ENCODE peak calls at places on chromosomes 3 and 15, in seven cellular contexts. A is kidney tubule cell, D is left ventricle myocardium superior, B is glutamatergic neuron, V is adipocyte, Z is M059J, H is retina. N is an unnamed sample.
A peak's percentile ranks its signal among the peaks of the same experiment; 100 is the strongest.

GRCh38 chr3:52441772-52442332 is 3.1 kb downstream of the SEMA3G start:
- DNase-seq in A (no peak), D (no peak), B (no peak), V (no peak), Z (no peak), H (no peak), N (no peak)

GRCh38 chr3:194584866-194585265 is 48.4 kb downstream of the TMEM44 start:
- DNase-seq in A (peak; percentile 54), D (no peak), B (no peak), V (no peak), Z (peak; percentile 64), H (no peak), N (no peak)

GRCh38 chr15:90598053-90598577 is 68.4 kb downstream of the CRTC3 start:
- DNase-seq in A (peak; percentile 22), D (peak; percentile 63), B (no peak), V (no peak), Z (no peak), H (no peak), N (no peak)

GRCh38 chr15:101153801-101154656 is 97.8 kb downstream of the CHSY1 start:
- DNase-seq in A (no peak), D (no peak), B (no peak), V (no peak), Z (no peak), H (no peak), N (no peak)

GRCh38 chr15:57566840-57567239 is 24.9 kb upstream of the MYZAP start:
- DNase-seq in A (no peak), D (peak; percentile 64), B (no peak), V (no peak), Z (peak; percentile 92), H (no peak), N (no peak)

GRCh38 chr3:3799173-3800075 is at the start of gene LRRN1:
- DNase-seq in A (peak; percentile 74), D (peak; percentile 61), B (peak; percentile 94), V (peak; percentile 8), Z (peak; percentile 3), H (peak; percentile 87), N (peak; percentile 14)

GRCh38 chr15:88250826-88251225 is 5.7 kb downstream of the NTRK3 start:
- DNase-seq in A (no peak), D (no peak), B (no peak), V (no peak), Z (no peak), H (no peak), N (no peak)

GRCh38 chr3:14531856-14532395 is 8.2 kb downstream of the GRIP2 start:
- DNase-seq in A (no peak), D (no peak), B (peak; percentile 8), V (no peak), Z (no peak), H (no peak), N (no peak)

GRCh38 chr3:172341482-172342059 is 106.7 kb downstream of the GHSR start:
- DNase-seq in A (peak; percentile 72), D (no peak), B (no peak), V (peak; percentile 84), Z (peak; percentile 73), H (peak; percentile 34), N (peak; percentile 48)

GRCh38 chr3:43869491-43869890 is 178.8 kb downstream of the ABHD5 start:
- DNase-seq in A (peak; percentile 55), D (no peak), B (no peak), V (no peak), Z (peak; percentile 70), H (no peak), N (no peak)

GRCh38 chr15:94168250-94168649 is 63.1 kb upstream of the MCTP2 start:
- DNase-seq in A (no peak), D (no peak), B (no peak), V (no peak), Z (no peak), H (no peak), N (no peak)